ENCODE peak calls at places on chromosomes 6 and 20, in ten cellular contexts. N is Caco-2; Z is GM13977; X is posterior cingulate gyrus; H is fibroblast of gingiva; J is mesothelial cell of epicardium; O is iPS DF 19.7; S is activated CD8-positive, alpha-beta memory T cell treated with anti-CD3 and anti-CD28 coated beads for 48 hours; F is bronchial epithelial cell; L is activated naive CD4-positive, alpha-beta T cell treated with anti-CD3 and anti-CD28 coated beads for 36 hours. U is an unnamed sample.

GRCh38 chr6:78523622-78524021 is 343.7 kb upstream of the IRAK1BP1 start:
- DNase-seq in L (no peak), N (no peak), Z (no peak), O (no peak), J (no peak), X (no peak), S (no peak), H (no peak), F (peak; percentile 38), U (peak; percentile 38)

GRCh38 chr6:157265630-157266029 is 57.7 kb downstream of the TMEM242 start:
- DNase-seq in O (no peak), S (no peak), X (no peak), J (no peak), L (no peak), F (no peak), N (no peak), H (no peak), Z (no peak), U (no peak)

GRCh38 chr6:100893743-100894142 is 12.6 kb upstream of the ASCC3 start:
- DNase-seq in N (no peak), S (no peak), X (no peak), L (no peak), O (no peak), Z (no peak), J (no peak), H (no peak), F (no peak), U (no peak)

GRCh38 chr6:82251942-82252341 is 4.4 kb upstream of the IBTK start:
- DNase-seq in H (peak; percentile 21), S (no peak), N (peak; percentile 40), F (peak; percentile 51), O (no peak), X (no peak), J (no peak), Z (peak; percentile 41), L (no peak), U (peak; percentile 71)

GRCh38 chr6:148203281-148203925 is 139.2 kb upstream of the SASH1 start:
- DNase-seq in F (no peak), X (no peak), H (peak; percentile 25), O (no peak), N (no peak), J (no peak), S (no peak), Z (no peak), L (no peak), U (no peak)

GRCh38 chr6:79536615-79536968 is 638 bp downstream of the LCA5 start:
- DNase-seq in J (no peak), X (no peak), F (no peak), H (peak; percentile 25), O (no peak), S (no peak), N (peak; percentile 24), Z (no peak), L (peak; percentile 4), U (peak; percentile 20)

GRCh38 chr6:75723382-75723781 is 25.7 kb upstream of the MYO6 start:
- DNase-seq in H (no peak), F (no peak), X (no peak), Z (no peak), L (no peak), N (no peak), J (no peak), O (no peak), S (no peak), U (no peak)

GRCh38 chr20:1322511-1323245 is 6.3 kb downstream of the SDCBP2 start:
- DNase-seq in L (no peak), O (no peak), Z (no peak), N (no peak), S (no peak), F (peak; percentile 88), H (peak; percentile 97), X (no peak), J (no peak), U (peak; percentile 85)

GRCh38 chr6:161029195-161029809 is 37.7 kb downstream of the MAP3K4 start:
- DNase-seq in N (no peak), O (no peak), S (no peak), L (no peak), J (no peak), H (peak; percentile 90), X (no peak), Z (peak; percentile 48), F (no peak), U (no peak)

GRCh38 chr6:28648035-28648877 is 122.6 kb downstream of the GPX5 start:
- DNase-seq in H (peak; percentile 66), S (peak; percentile 62), O (no peak), L (peak; percentile 82), N (peak; percentile 79), X (peak; percentile 35), Z (peak; percentile 49), F (peak; percentile 72), J (peak; percentile 31), U (peak; percentile 94)

GRCh38 chr6:3277851-3278416 is 19.2 kb downstream of the PSMG4 start:
- DNase-seq in S (no peak), L (no peak), F (no peak), H (no peak), X (peak; percentile 10), N (no peak), Z (no peak), O (no peak), J (no peak), U (no peak)

GRCh38 chr6:130152908-130153510 is 69.7 kb downstream of the SAMD3 start:
- DNase-seq in L (no peak), O (no peak), X (no peak), S (no peak), Z (no peak), H (no peak), J (no peak), F (no peak), N (no peak), U (no peak)

GRCh38 chr6:29907637-29908340 is 34.5 kb upstream of the HLA-A start:
- DNase-seq in J (no peak), N (peak; percentile 38), Z (no peak), L (no peak), H (no peak), O (no peak), S (no peak), F (no peak), X (no peak), U (no peak)

GRCh38 chr6:30814137-30815084 is 69.9 kb upstream of the DDR1 start:
- DNase-seq in Z (no peak), O (no peak), J (no peak), L (peak; percentile 81), X (no peak), H (peak; percentile 24), N (no peak), S (no peak), F (peak; percentile 89), U (peak; percentile 81)

GRCh38 chr6:10850728-10851127 is 12.4 kb upstream of the MAK start:
- DNase-seq in Z (no peak), H (no peak), F (no peak), L (no peak), S (no peak), O (no peak), J (no peak), X (no peak), N (no peak), U (no peak)

GRCh38 chr6:17418281-17419188 is 25.1 kb downstream of the CAP2 start:
- DNase-seq in Z (no peak), J (no peak), S (no peak), F (peak; percentile 72), L (no peak), N (no peak), X (no peak), O (no peak), H (peak; percentile 96), U (peak; percentile 70)

GRCh38 chr20:63161176-63161651 is 54.7 kb downstream of the YTHDF1 start:
- DNase-seq in F (no peak), N (no peak), X (no peak), J (no peak), S (no peak), O (no peak), L (no peak), Z (no peak), H (no peak), U (no peak)

U was measured in PC-3.